ENCODE peak calls at places on chromosomes 7 and 10, in six cellular contexts. A is GM19239; U is NCI-H526; X is stimulated activated CD8-positive, alpha-beta memory T cell treated with anti-CD3 and anti-CD28 coated beads, Interleukin-7, amount 100 ng/mL, for 1 hour; Z is RPMI8226; Q is NCI-H524. H is an unnamed sample.
A peak's percentile ranks its signal among the peaks of the same experiment; 100 is the strongest.

GRCh38 chr10:50596897-50597296 is 26.9 kb downstream of the SGMS1 start:
- DNase-seq in U (no peak), X (no peak), A (no peak), Q (no peak), Z (no peak), H (no peak)

GRCh38 chr10:116888380-116889055 is 39.2 kb downstream of the ENO4 start:
- DNase-seq in Z (no peak), A (no peak), Q (no peak), U (no peak), X (no peak), H (peak; percentile 55)

GRCh38 chr7:43390601-43391000 is 192.3 kb upstream of the STK17A start:
- DNase-seq in X (no peak), Z (no peak), A (no peak), U (no peak), Q (no peak), H (no peak)

GRCh38 chr10:132522521-132523411 is 14.8 kb upstream of the INPP5A start:
- DNase-seq in Z (no peak), Q (no peak), X (no peak), A (no peak), U (no peak), H (peak; percentile 20)

GRCh38 chr10:94500063-94500462 is 45.5 kb upstream of the HELLS start:
- DNase-seq in Q (no peak), U (no peak), X (no peak), A (no peak), Z (no peak), H (no peak)

GRCh38 chr10:70981936-70982335 is 93.6 kb upstream of the PCBD1 start:
- DNase-seq in X (no peak), Q (no peak), U (no peak), Z (no peak), A (no peak), H (no peak)

GRCh38 chr7:88224596-88225275 is 4.9 kb upstream of the SRI start:
- DNase-seq in A (no peak), X (no peak), Z (no peak), U (no peak), Q (no peak), H (no peak)

GRCh38 chr10:22658745-22659410 is 55.5 kb downstream of the PIP4K2A start:
- DNase-seq in Q (no peak), Z (no peak), A (no peak), U (no peak), X (no peak), H (no peak)

GRCh38 chr7:22375359-22376048 is 18.6 kb upstream of the RAPGEF5 start:
- DNase-seq in X (no peak), Q (no peak), U (no peak), A (no peak), Z (no peak), H (no peak)

GRCh38 chr7:28296571-28297483 is 115.5 kb upstream of the CREB5 start:
- DNase-seq in Q (no peak), X (peak; percentile 8), A (no peak), U (no peak), Z (no peak), H (no peak)